ENCODE peak calls at places on chromosomes 12 and 14, in ten cellular contexts. One of them, this sample, is unnamed.

GRCh38 chr12:109047081-109047805 is 5.1 kb upstream of the USP30 start:
- DNase-seq in cardiac muscle cell: no peak
- DNase-seq in hepatocyte: no peak
- DNase-seq in effector memory CD4-positive, alpha-beta T cell: no peak
- DNase-seq in H1: peak; percentile 33
- DNase-seq in HepG2: no peak
- DNase-seq in sigmoid colon: no peak
- DNase-seq in stomach: no peak
- DNase-seq in psoas muscle: no peak
- DNase-seq in CD8-positive, alpha-beta T cell: no peak
- DNase-seq in this sample: no peak

GRCh38 chr14:87630808-87631207 is 362.2 kb downstream of the GALC start:
- DNase-seq in psoas muscle: no peak
- DNase-seq in HepG2: no peak
- DNase-seq in stomach: no peak
- DNase-seq in H1: no peak
- DNase-seq in hepatocyte: no peak
- DNase-seq in effector memory CD4-positive, alpha-beta T cell: no peak
- DNase-seq in sigmoid colon: no peak
- DNase-seq in cardiac muscle cell: no peak
- DNase-seq in CD8-positive, alpha-beta T cell: no peak
- DNase-seq in this sample: no peak

GRCh38 chr12:27140478-27140969 is 58.1 kb upstream of the C12orf71 start:
- DNase-seq in psoas muscle: no peak
- DNase-seq in CD8-positive, alpha-beta T cell: no peak
- DNase-seq in effector memory CD4-positive, alpha-beta T cell: no peak
- DNase-seq in sigmoid colon: no peak
- DNase-seq in hepatocyte: no peak
- DNase-seq in cardiac muscle cell: no peak
- DNase-seq in HepG2: no peak
- DNase-seq in stomach: no peak
- DNase-seq in H1: no peak
- DNase-seq in this sample: no peak

GRCh38 chr14:77376380-77376770 is 519 bp downstream of the TMED8 start:
- DNase-seq in stomach: peak; percentile 25
- DNase-seq in cardiac muscle cell: no peak
- DNase-seq in effector memory CD4-positive, alpha-beta T cell: no peak
- DNase-seq in HepG2: no peak
- DNase-seq in hepatocyte: no peak
- DNase-seq in CD8-positive, alpha-beta T cell: peak; percentile 24
- DNase-seq in sigmoid colon: no peak
- DNase-seq in H1: peak; percentile 64
- DNase-seq in psoas muscle: peak; percentile 64
- DNase-seq in this sample: peak; percentile 19

GRCh38 chr14:103068351-103069073 is 11.2 kb upstream of the CDC42BPB start:
- DNase-seq in H1: no peak
- DNase-seq in cardiac muscle cell: no peak
- DNase-seq in effector memory CD4-positive, alpha-beta T cell: no peak
- DNase-seq in hepatocyte: no peak
- DNase-seq in HepG2: no peak
- DNase-seq in CD8-positive, alpha-beta T cell: no peak
- DNase-seq in stomach: no peak
- DNase-seq in sigmoid colon: peak; percentile 63
- DNase-seq in psoas muscle: no peak
- DNase-seq in this sample: no peak

GRCh38 chr12:115598827-115599226 is 678.7 kb downstream of the MED13L start:
- DNase-seq in CD8-positive, alpha-beta T cell: no peak
- DNase-seq in cardiac muscle cell: peak; percentile 42
- DNase-seq in H1: no peak
- DNase-seq in stomach: no peak
- DNase-seq in HepG2: no peak
- DNase-seq in hepatocyte: no peak
- DNase-seq in psoas muscle: no peak
- DNase-seq in sigmoid colon: no peak
- DNase-seq in effector memory CD4-positive, alpha-beta T cell: no peak
- DNase-seq in this sample: no peak

GRCh38 chr12:45415393-45415817 is 199.5 kb downstream of the ANO6 start:
- DNase-seq in cardiac muscle cell: peak; percentile 91
- DNase-seq in sigmoid colon: peak; percentile 64
- DNase-seq in psoas muscle: peak; percentile 83
- DNase-seq in effector memory CD4-positive, alpha-beta T cell: no peak
- DNase-seq in HepG2: peak; percentile 2
- DNase-seq in stomach: no peak
- DNase-seq in H1: no peak
- DNase-seq in hepatocyte: peak; percentile 42
- DNase-seq in CD8-positive, alpha-beta T cell: no peak
- DNase-seq in this sample: no peak

GRCh38 chr12:15899282-15899870 is 11.8 kb upstream of the DERA start:
- DNase-seq in sigmoid colon: no peak
- DNase-seq in hepatocyte: peak; percentile 32
- DNase-seq in psoas muscle: no peak
- DNase-seq in HepG2: peak; percentile 30
- DNase-seq in CD8-positive, alpha-beta T cell: no peak
- DNase-seq in cardiac muscle cell: no peak
- DNase-seq in effector memory CD4-positive, alpha-beta T cell: no peak
- DNase-seq in H1: no peak
- DNase-seq in stomach: no peak
- DNase-seq in this sample: peak; percentile 31

GRCh38 chr12:27523305-27523641 is 733 bp upstream of the PPFIBP1 start:
- DNase-seq in sigmoid colon: no peak
- DNase-seq in CD8-positive, alpha-beta T cell: no peak
- DNase-seq in hepatocyte: no peak
- DNase-seq in effector memory CD4-positive, alpha-beta T cell: no peak
- DNase-seq in stomach: no peak
- DNase-seq in H1: no peak
- DNase-seq in cardiac muscle cell: no peak
- DNase-seq in psoas muscle: no peak
- DNase-seq in HepG2: no peak
- DNase-seq in this sample: no peak

GRCh38 chr12:95802482-95803264 is 12.1 kb upstream of the NTN4 start:
- DNase-seq in effector memory CD4-positive, alpha-beta T cell: no peak
- DNase-seq in HepG2: peak; percentile 85
- DNase-seq in stomach: no peak
- DNase-seq in cardiac muscle cell: peak; percentile 62
- DNase-seq in psoas muscle: no peak
- DNase-seq in H1: no peak
- DNase-seq in CD8-positive, alpha-beta T cell: no peak
- DNase-seq in sigmoid colon: no peak
- DNase-seq in hepatocyte: peak; percentile 80
- DNase-seq in this sample: no peak

GRCh38 chr14:97634786-97635185 is 837.6 kb downstream of the VRK1 start:
- DNase-seq in hepatocyte: no peak
- DNase-seq in psoas muscle: no peak
- DNase-seq in HepG2: no peak
- DNase-seq in stomach: no peak
- DNase-seq in cardiac muscle cell: no peak
- DNase-seq in effector memory CD4-positive, alpha-beta T cell: no peak
- DNase-seq in CD8-positive, alpha-beta T cell: peak; percentile 68
- DNase-seq in sigmoid colon: no peak
- DNase-seq in H1: no peak
- DNase-seq in this sample: peak; percentile 62

GRCh38 chr12:122102331-122102730 is 23.8 kb downstream of the MLXIP start:
- DNase-seq in effector memory CD4-positive, alpha-beta T cell: no peak
- DNase-seq in sigmoid colon: peak; percentile 72
- DNase-seq in hepatocyte: no peak
- DNase-seq in H1: no peak
- DNase-seq in HepG2: no peak
- DNase-seq in CD8-positive, alpha-beta T cell: no peak
- DNase-seq in cardiac muscle cell: peak; percentile 64
- DNase-seq in psoas muscle: no peak
- DNase-seq in stomach: no peak
- DNase-seq in this sample: no peak

GRCh38 chr12:52434096-52434733 is at the start of gene KRT75:
- DNase-seq in stomach: no peak
- DNase-seq in psoas muscle: no peak
- DNase-seq in hepatocyte: no peak
- DNase-seq in CD8-positive, alpha-beta T cell: no peak
- DNase-seq in cardiac muscle cell: no peak
- DNase-seq in H1: no peak
- DNase-seq in effector memory CD4-positive, alpha-beta T cell: no peak
- DNase-seq in HepG2: no peak
- DNase-seq in sigmoid colon: no peak
- DNase-seq in this sample: no peak

GRCh38 chr12:1607940-1608782 is 13.8 kb upstream of the FBXL14 start:
- DNase-seq in sigmoid colon: no peak
- DNase-seq in psoas muscle: no peak
- DNase-seq in stomach: no peak
- DNase-seq in HepG2: no peak
- DNase-seq in H1: no peak
- DNase-seq in CD8-positive, alpha-beta T cell: no peak
- DNase-seq in effector memory CD4-positive, alpha-beta T cell: no peak
- DNase-seq in hepatocyte: no peak
- DNase-seq in cardiac muscle cell: peak; percentile 55
- DNase-seq in this sample: no peak

GRCh38 chr12:3961573-3961972 is 88.4 kb upstream of the PARP11 start:
- DNase-seq in CD8-positive, alpha-beta T cell: no peak
- DNase-seq in psoas muscle: no peak
- DNase-seq in stomach: no peak
- DNase-seq in sigmoid colon: no peak
- DNase-seq in H1: no peak
- DNase-seq in cardiac muscle cell: no peak
- DNase-seq in HepG2: no peak
- DNase-seq in hepatocyte: peak; percentile 30
- DNase-seq in effector memory CD4-positive, alpha-beta T cell: no peak
- DNase-seq in this sample: no peak
- H3K4me1 ChIP-seq in CD8-positive, alpha-beta T cell: peaks cover 20% of the 10 kb centered on the region
- H3K4me1 ChIP-seq in psoas muscle: no peaks in the 10 kb centered on the region
- H3K4me1 ChIP-seq in stomach: no peaks in the 10 kb centered on the region
- H3K4me1 ChIP-seq in sigmoid colon: no peaks in the 10 kb centered on the region
- H3K4me1 ChIP-seq in H1: peaks cover 2% of the 10 kb centered on the region
- H3K4me1 ChIP-seq in cardiac muscle cell: peaks cover 27% of the 10 kb centered on the region
- H3K4me1 ChIP-seq in HepG2: peaks cover 35% of the 10 kb centered on the region
- H3K4me1 ChIP-seq in hepatocyte: peaks cover 7% of the 10 kb centered on the region
- H3K4me1 ChIP-seq in effector memory CD4-positive, alpha-beta T cell: peaks cover 17% of the 10 kb centered on the region
- H3K4me1 ChIP-seq in this sample: peaks cover 20% of the 10 kb centered on the region

DNA sequence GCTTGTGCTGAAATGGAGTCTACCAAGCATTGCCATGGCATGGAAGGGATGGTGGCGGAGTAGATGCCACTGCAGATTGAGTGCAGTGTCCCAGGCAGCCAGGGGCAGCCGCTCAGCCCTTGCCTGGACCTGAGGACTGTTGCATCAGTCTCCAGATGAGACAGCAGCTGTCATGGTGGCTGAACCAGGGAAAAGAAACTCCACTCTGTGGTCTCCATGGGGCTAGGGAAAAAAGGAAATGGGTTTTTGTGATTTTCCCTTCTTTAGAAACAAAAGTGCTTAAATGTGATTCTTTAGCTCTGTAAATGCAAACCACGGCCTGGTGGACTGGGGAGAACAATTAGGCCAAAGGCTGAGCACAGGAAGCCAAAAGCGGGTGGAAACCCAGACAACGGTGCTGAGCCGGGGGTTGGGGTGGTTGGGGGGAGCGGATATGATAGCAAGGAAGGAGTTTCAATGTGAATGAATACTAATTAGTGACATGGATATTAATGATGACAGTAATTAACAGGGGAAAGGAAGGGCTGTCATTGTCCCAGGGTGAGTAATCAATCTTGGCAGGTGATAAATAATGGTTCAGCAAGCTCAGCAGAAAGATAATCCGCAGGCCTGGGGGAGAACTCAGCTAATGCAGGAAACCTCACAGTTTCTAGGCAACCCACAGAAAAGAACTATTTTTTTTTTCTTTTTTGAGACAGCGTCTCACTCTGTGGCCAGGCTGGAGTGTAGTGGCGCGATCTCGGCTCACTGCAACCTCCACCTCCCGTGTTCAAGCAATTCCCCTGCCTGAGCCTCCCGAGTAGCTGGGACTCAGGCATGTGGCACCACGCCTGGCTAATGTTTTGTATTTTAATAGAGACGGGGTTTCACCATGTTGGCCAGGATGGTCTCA is 442.6 kb downstream of the DPF3 start:
- DNase-seq in hepatocyte: no peak
- DNase-seq in psoas muscle: no peak
- DNase-seq in sigmoid colon: no peak
- DNase-seq in H1: no peak
- DNase-seq in HepG2: no peak
- DNase-seq in stomach: no peak
- DNase-seq in effector memory CD4-positive, alpha-beta T cell: peak; percentile 34
- DNase-seq in CD8-positive, alpha-beta T cell: peak; percentile 43
- DNase-seq in cardiac muscle cell: no peak
- DNase-seq in this sample: peak; percentile 30
- H3K27ac ChIP-seq in hepatocyte: no peak overlapping the region
- H3K27ac ChIP-seq in psoas muscle: no peak overlapping the region
- H3K27ac ChIP-seq in sigmoid colon: peak overlapping the region; percentile 40
- H3K27ac ChIP-seq in H1: no peak overlapping the region
- H3K27ac ChIP-seq in HepG2: no peak overlapping the region
- H3K27ac ChIP-seq in stomach: peak overlapping the region; percentile 25
- H3K27ac ChIP-seq in effector memory CD4-positive, alpha-beta T cell: peak overlapping the region; percentile 33
- H3K27ac ChIP-seq in CD8-positive, alpha-beta T cell: no peak overlapping the region
- H3K27ac ChIP-seq in cardiac muscle cell: no peak overlapping the region
- H3K27ac ChIP-seq in this sample: no peak overlapping the region

GRCh38 chr12:120801146-120801545 is 75.5 kb downstream of the ACADS start:
- DNase-seq in HepG2: no peak
- DNase-seq in hepatocyte: peak; percentile 18
- DNase-seq in sigmoid colon: no peak
- DNase-seq in effector memory CD4-positive, alpha-beta T cell: no peak
- DNase-seq in cardiac muscle cell: no peak
- DNase-seq in H1: no peak
- DNase-seq in stomach: no peak
- DNase-seq in CD8-positive, alpha-beta T cell: no peak
- DNase-seq in psoas muscle: no peak
- DNase-seq in this sample: no peak
- H3K4me1 ChIP-seq in HepG2: peaks cover 31% of the 10 kb centered on the region
- H3K4me1 ChIP-seq in hepatocyte: peaks cover 30% of the 10 kb centered on the region
- H3K4me1 ChIP-seq in sigmoid colon: no peaks in the 10 kb centered on the region
- H3K4me1 ChIP-seq in effector memory CD4-positive, alpha-beta T cell: no peaks in the 10 kb centered on the region
- H3K4me1 ChIP-seq in cardiac muscle cell: peaks cover 31% of the 10 kb centered on the region
- H3K4me1 ChIP-seq in H1: peaks cover 10% of the 10 kb centered on the region
- H3K4me1 ChIP-seq in stomach: no peaks in the 10 kb centered on the region
- H3K4me1 ChIP-seq in CD8-positive, alpha-beta T cell: no peaks in the 10 kb centered on the region
- H3K4me1 ChIP-seq in psoas muscle: peaks cover 21% of the 10 kb centered on the region
- H3K4me1 ChIP-seq in this sample: no peaks in the 10 kb centered on the region

DNA sequence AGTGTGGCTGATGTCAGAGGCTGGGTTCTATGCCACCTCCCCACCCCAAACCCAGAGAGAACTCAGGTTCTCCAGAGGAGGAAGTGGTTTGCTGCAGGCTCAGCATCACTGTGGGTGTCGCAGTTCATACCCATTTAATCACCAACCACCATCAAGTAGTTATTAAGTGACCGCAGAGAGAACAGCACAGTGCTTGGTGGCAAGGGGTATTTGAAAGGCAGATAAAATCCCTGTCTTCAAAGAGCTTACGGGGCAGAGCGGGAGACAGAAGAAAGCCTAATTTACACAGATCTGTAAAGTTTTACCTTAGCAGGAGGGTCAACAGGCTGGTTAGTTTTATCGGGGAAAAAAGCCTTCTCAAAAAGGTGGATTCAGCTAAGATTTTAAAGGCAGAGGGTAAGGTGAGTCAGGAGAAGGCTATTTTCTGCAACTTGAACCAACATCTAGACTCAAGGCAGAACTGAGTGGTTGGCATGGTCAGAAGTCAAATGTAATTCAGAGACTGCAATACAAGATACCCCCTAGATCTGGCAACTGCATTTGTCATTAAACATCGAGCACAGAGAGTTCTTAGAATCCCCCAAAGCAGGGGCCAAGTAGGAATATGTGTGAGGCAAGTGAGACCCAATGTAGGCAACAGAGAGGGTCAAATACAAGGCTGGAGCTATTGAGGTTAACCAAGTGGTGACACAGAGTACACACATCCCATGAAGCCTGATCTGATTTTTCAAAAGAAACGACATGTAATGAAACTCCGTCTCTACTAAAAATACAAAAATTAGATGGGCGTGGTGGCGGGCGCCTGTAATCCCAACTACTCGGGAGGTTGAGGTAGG is 13.2 kb downstream of the PXN start:
- DNase-seq in cardiac muscle cell: no peak
- DNase-seq in effector memory CD4-positive, alpha-beta T cell: peak; percentile 78
- DNase-seq in hepatocyte: no peak
- DNase-seq in H1: no peak
- DNase-seq in stomach: no peak
- DNase-seq in HepG2: no peak
- DNase-seq in sigmoid colon: no peak
- DNase-seq in CD8-positive, alpha-beta T cell: peak; percentile 90
- DNase-seq in psoas muscle: no peak
- DNase-seq in this sample: peak; percentile 88
- H3K27ac ChIP-seq in cardiac muscle cell: no peak overlapping the region
- H3K27ac ChIP-seq in effector memory CD4-positive, alpha-beta T cell: peak overlapping the region; percentile 72
- H3K27ac ChIP-seq in hepatocyte: no peak overlapping the region
- H3K27ac ChIP-seq in H1: no peak overlapping the region
- H3K27ac ChIP-seq in stomach: peak overlapping the region; percentile 88
- H3K27ac ChIP-seq in HepG2: no peak overlapping the region
- H3K27ac ChIP-seq in sigmoid colon: peak overlapping the region; percentile 71
- H3K27ac ChIP-seq in CD8-positive, alpha-beta T cell: peak overlapping the region; percentile 59
- H3K27ac ChIP-seq in psoas muscle: peak overlapping the region; percentile 75
- H3K27ac ChIP-seq in this sample: peak overlapping the region; percentile 82

This sample was measured in naive thymus-derived CD4-positive, alpha-beta T cell.